ENCODE peak calls at places on chromosome 1, in five cellular contexts. D is H1, R is IMR-90, I is mesenchymal stem cell, C is mesendoderm. G is an unnamed sample.

GRCh38 chr1:35506960-35507901 is 50.0 kb downstream of the KIAA0319L start:
- DNase-seq in D (no peak), R (no peak), I (no peak), C (no peak), G (no peak)

GRCh38 chr1:186188004-186188539 is 187.0 kb downstream of the TPR start:
- DNase-seq in D (no peak), R (peak; percentile 94), I (peak; percentile 90), C (no peak), G (no peak)

GRCh38 chr1:13540871-13541270 is 27.1 kb upstream of the LRRC38 start:
- DNase-seq in D (no peak), R (no peak), I (no peak), C (no peak), G (no peak)

GRCh38 chr1:11719313-11720032 is 16.5 kb upstream of the AGTRAP start:
- DNase-seq in D (no peak), R (peak; percentile 61), I (peak; percentile 56), C (peak; percentile 45), G (peak; percentile 48)

GRCh38 chr1:177432897-177433296 is 262.1 kb downstream of the BRINP2 start:
- DNase-seq in D (no peak), R (peak; percentile 1), I (no peak), C (no peak), G (no peak)

GRCh38 chr1:96075704-96076455 is 645.7 kb upstream of the PTBP2 start:
- DNase-seq in D (no peak), R (no peak), I (no peak), C (no peak), G (no peak)

GRCh38 chr1:221991221-221991620 is 249.3 kb upstream of the DUSP10 start:
- DNase-seq in D (no peak), R (peak; percentile 67), I (peak; percentile 65), C (no peak), G (no peak)

GRCh38 chr1:80194221-80194620 is 1187.7 kb upstream of the ADGRL4 start:
- DNase-seq in D (no peak), R (no peak), I (no peak), C (no peak), G (no peak)

GRCh38 chr1:39842726-39843305 is 40.5 kb downstream of the TRIT1 start:
- DNase-seq in D (no peak), R (no peak), I (no peak), C (no peak), G (no peak)

GRCh38 chr1:110173466-110174117 is 23.3 kb downstream of the SLC6A17 start:
- DNase-seq in D (no peak), R (peak; percentile 30), I (peak; percentile 57), C (peak; percentile 74), G (no peak)

GRCh38 chr1:113042336-113043143 is 30.5 kb upstream of the LRIG2 start:
- DNase-seq in D (peak; percentile 96), R (peak; percentile 78), I (peak; percentile 81), C (peak; percentile 99), G (peak; percentile 88)

GRCh38 chr1:244349581-244350001 is 102.1 kb downstream of the ADSS2 start:
- DNase-seq in D (no peak), R (peak; percentile 31), I (no peak), C (no peak), G (no peak)

GRCh38 chr1:236524142-236524891 is 535 bp downstream of the LGALS8 start:
- DNase-seq in D (no peak), R (peak; percentile 86), I (peak; percentile 95), C (peak; percentile 82), G (peak; percentile 47)

GRCh38 chr1:998051-998821 is 1.7 kb downstream of the HES4 start:
- DNase-seq in D (no peak), R (no peak), I (no peak), C (peak; percentile 31), G (no peak)

GRCh38 chr1:220160027-220160426 is 66.1 kb downstream of the IARS2 start:
- DNase-seq in D (no peak), R (no peak), I (no peak), C (no peak), G (no peak)

GRCh38 chr1:33220701-33221384 is 35.4 kb upstream of the ZNF362 start:
- DNase-seq in D (no peak), R (no peak), I (no peak), C (peak; percentile 73), G (no peak)

GRCh38 chr1:218460367-218460766 is 115.2 kb downstream of the TGFB2 start:
- DNase-seq in D (no peak), R (peak; percentile 61), I (peak; percentile 75), C (peak; percentile 77), G (peak; percentile 23)

GRCh38 chr1:118136511-118136937 is 48.5 kb downstream of the SPAG17 start:
- DNase-seq in D (no peak), R (peak; percentile 90), I (peak; percentile 10), C (peak; percentile 16), G (no peak)

GRCh38 chr1:18647681-18648214 is 17.1 kb downstream of the PAX7 start:
- DNase-seq in D (no peak), R (no peak), I (no peak), C (no peak), G (no peak)

GRCh38 chr1:2314803-2315710 is 76.3 kb downstream of the MORN1 start:
- DNase-seq in D (no peak), R (peak; percentile 39), I (peak; percentile 72), C (peak; percentile 85), G (peak; percentile 57)

GRCh38 chr1:221161571-221162041 is 282.4 kb downstream of the HLX start:
- DNase-seq in D (no peak), R (peak; percentile 13), I (peak; percentile 47), C (no peak), G (no peak)

GRCh38 chr1:212754715-212755114 is 36.9 kb downstream of the NSL1 start:
- DNase-seq in D (no peak), R (no peak), I (peak; percentile 24), C (peak; percentile 34), G (no peak)

GRCh38 chr1:199875337-199875736 is 152.2 kb upstream of the NR5A2 start:
- DNase-seq in D (no peak), R (no peak), I (no peak), C (no peak), G (no peak)

GRCh38 chr1:183417691-183418491 is at the start of gene NMNAT2:
- DNase-seq in D (no peak), R (peak; percentile 25), I (peak; percentile 26), C (peak; percentile 76), G (no peak)
- H3K18ac ChIP-seq in D (peak within 1 kb of the TSS; percentile 91), R (no peak within 1 kb of the TSS), I (no peak within 1 kb of the TSS), C (no peak within 1 kb of the TSS), G (no peak within 1 kb of the TSS)

GRCh38 chr1:228059536-228060457 is 22.7 kb upstream of the ARF1 start:
- DNase-seq in D (peak; percentile 88), R (no peak), I (no peak), C (peak; percentile 94), G (no peak)

GRCh38 chr1:228058172-228058980 is 24.1 kb upstream of the ARF1 start:
- DNase-seq in D (no peak), R (no peak), I (no peak), C (no peak), G (no peak)

GRCh38 chr1:228061411-228062084 is 21.0 kb upstream of the ARF1 start:
- DNase-seq in D (no peak), R (no peak), I (no peak), C (no peak), G (no peak)

GRCh38 chr1:228060458-228061190 is 21.9 kb upstream of the ARF1 start:
- DNase-seq in D (no peak), R (no peak), I (no peak), C (peak; percentile 50), G (no peak)

DNA sequence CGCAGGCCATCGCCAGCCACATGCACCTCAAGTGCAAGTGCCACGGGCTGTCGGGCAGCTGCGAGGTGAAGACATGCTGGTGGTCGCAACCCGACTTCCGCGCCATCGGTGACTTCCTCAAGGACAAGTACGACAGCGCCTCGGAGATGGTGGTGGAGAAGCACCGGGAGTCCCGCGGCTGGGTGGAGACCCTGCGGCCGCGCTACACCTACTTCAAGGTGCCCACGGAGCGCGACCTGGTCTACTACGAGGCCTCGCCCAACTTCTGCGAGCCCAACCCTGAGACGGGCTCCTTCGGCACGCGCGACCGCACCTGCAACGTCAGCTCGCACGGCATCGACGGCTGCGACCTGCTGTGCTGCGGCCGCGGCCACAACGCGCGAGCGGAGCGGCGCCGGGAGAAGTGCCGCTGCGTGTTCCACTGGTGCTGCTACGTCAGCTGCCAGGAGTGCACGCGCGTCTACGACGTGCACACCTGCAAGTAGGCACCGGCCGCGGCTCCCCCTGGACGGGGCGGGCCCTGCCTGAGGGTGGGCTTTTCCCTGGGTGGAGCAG is 23.4 kb upstream of the ARF1 start:
- DNase-seq in D (no peak), R (no peak), I (no peak), C (no peak), G (no peak)
- H3K4me3 ChIP-seq in D (peak overlapping the region; percentile 74), R (no peak overlapping the region), I (no peak overlapping the region), C (no peak overlapping the region), G (no peak overlapping the region)

DNA sequence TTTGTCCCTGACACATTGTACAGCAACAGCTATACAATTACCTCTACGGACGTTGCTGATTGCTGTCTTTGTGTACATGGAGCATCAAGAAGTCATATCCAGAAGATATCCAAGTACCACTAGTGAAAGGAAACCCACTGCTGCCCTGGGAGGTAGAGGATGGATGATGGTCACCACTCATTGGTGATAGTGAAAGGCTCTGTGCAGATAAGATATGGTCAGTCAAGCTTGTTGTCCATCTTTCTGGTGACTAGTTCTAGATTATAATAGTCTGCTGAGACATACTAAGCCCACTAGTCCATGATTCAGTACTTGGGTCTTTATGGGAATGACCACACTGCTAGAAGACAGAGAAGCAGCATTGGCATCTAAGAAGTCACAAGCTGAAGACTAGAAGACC is 30.3 kb downstream of the NIBAN1 start:
- DNase-seq in D (no peak), R (no peak), I (no peak), C (no peak), G (no peak)
- H3K23ac ChIP-seq in D (no peak overlapping the region), R (no peak overlapping the region), I (no peak overlapping the region), C (no peak overlapping the region), G (no peak overlapping the region)

GRCh38 chr1:44417351-44418021 is 12.4 kb downstream of the RNF220 start:
- DNase-seq in D (peak; percentile 76), R (no peak), I (peak; percentile 22), C (peak; percentile 92), G (peak; percentile 86)
- H3K18ac ChIP-seq in D (peak overlapping the region; percentile 91), R (no peak overlapping the region), I (no peak overlapping the region), C (peak overlapping the region; percentile 43), G (peak overlapping the region; percentile 92)

GRCh38 chr1:84613887-84614286 is 39.6 kb upstream of the CTBS start:
- DNase-seq in D (no peak), R (no peak), I (no peak), C (no peak), G (no peak)
- H3K4me3 ChIP-seq in D (no peak overlapping the region), R (no peak overlapping the region), I (peak overlapping the region; percentile 20), C (no peak overlapping the region), G (no peak overlapping the region)

GRCh38 chr1:47656719-47657685 is 219.2 kb downstream of the FOXD2 start:
- DNase-seq in D (no peak), R (peak; percentile 39), I (no peak), C (no peak), G (no peak)
- H3K23ac ChIP-seq in D (no peak overlapping the region), R (no peak overlapping the region), I (no peak overlapping the region), C (no peak overlapping the region), G (no peak overlapping the region)